ENCODE peak calls at places on chromosomes 16 and 17, in nine cellular contexts. Z is cardiac muscle cell, H is NCI-H1436, O is AG20443, F is SK-N-MC, W is HS-5, L is NCI-H774, C is T1000, I is T follicular helper cell. E is an unnamed sample.

GRCh38 chr16:1283296-1283695 is 26.1 kb upstream of the UBE2I start:
- DNase-seq in Z (no peak), H (no peak), O (no peak), F (no peak), W (no peak), L (no peak), C (no peak), I (no peak), E (no peak)

GRCh38 chr17:72697602-72698146 is 394.8 kb downstream of the SLC39A11 start:
- DNase-seq in Z (no peak), H (no peak), O (no peak), F (no peak), W (no peak), L (no peak), C (no peak), I (no peak), E (no peak)

GRCh38 chr16:1554826-1555445 is 21.5 kb downstream of the TMEM204 start:
- DNase-seq in Z (no peak), H (no peak), O (no peak), F (no peak), W (no peak), L (no peak), C (no peak), I (no peak), E (no peak)

GRCh38 chr17:64480951-64481350 is 15.9 kb downstream of the POLG2 start:
- DNase-seq in Z (no peak), H (no peak), O (no peak), F (no peak), W (no peak), L (no peak), C (no peak), I (no peak), E (no peak)

GRCh38 chr16:19396555-19397011 is 21.1 kb upstream of the TMC5 start:
- DNase-seq in Z (no peak), H (peak), O (no peak), F (no peak), W (no peak), L (peak), C (no peak), I (no peak), E (peak)

GRCh38 chr17:68981288-68981687 is 26.1 kb upstream of the ABCA8 start:
- DNase-seq in Z (peak), H (no peak), O (peak), F (peak), W (peak), L (no peak), C (peak), I (no peak), E (no peak)

GRCh38 chr16:7443108-7443507 is 110.5 kb downstream of the RBFOX1 start:
- DNase-seq in Z (no peak), H (no peak), O (no peak), F (no peak), W (no peak), L (no peak), C (no peak), I (no peak), E (no peak)

GRCh38 chr17:880074-880870 is 98.1 kb downstream of the MRM3 start:
- DNase-seq in Z (peak), H (no peak), O (peak), F (no peak), W (no peak), L (no peak), C (no peak), I (no peak), E (no peak)

GRCh38 chr17:62737513-62737912 is 70.6 kb downstream of the MARCHF10 start:
- DNase-seq in Z (no peak), H (no peak), O (no peak), F (no peak), W (no peak), L (no peak), C (no peak), I (no peak), E (no peak)

GRCh38 chr17:5203178-5203907 is 11.7 kb upstream of the ZNF594 start:
- DNase-seq in Z (no peak), H (no peak), O (peak), F (no peak), W (no peak), L (no peak), C (peak), I (no peak), E (no peak)

GRCh38 chr17:6789146-6789545 is 13.1 kb downstream of the FBXO39 start:
- DNase-seq in Z (no peak), H (no peak), O (no peak), F (no peak), W (no peak), L (no peak), C (no peak), I (no peak), E (no peak)

GRCh38 chr16:64150193-64150592 is 971.7 kb downstream of the CDH11 start:
- DNase-seq in Z (peak), H (no peak), O (no peak), F (no peak), W (no peak), L (no peak), C (no peak), I (no peak), E (no peak)

GRCh38 chr16:47858333-47859067 is 297.3 kb downstream of the ABCC12 start:
- DNase-seq in Z (no peak), H (no peak), O (no peak), F (no peak), W (no peak), L (no peak), C (no peak), I (no peak), E (no peak)

GRCh38 chr16:17362946-17363345 is 107.8 kb downstream of the XYLT1 start:
- DNase-seq in Z (no peak), H (no peak), O (no peak), F (no peak), W (no peak), L (no peak), C (no peak), I (no peak), E (no peak)

GRCh38 chr17:40561294-40561870 is 3.9 kb downstream of the CCR7 start:
- DNase-seq in Z (no peak), H (no peak), O (no peak), F (no peak), W (no peak), L (no peak), C (no peak), I (no peak), E (no peak)

GRCh38 chr17:4710693-4711634 is 532 bp downstream of the ARRB2 start:
- DNase-seq in Z (no peak), H (no peak), O (no peak), F (no peak), W (no peak), L (no peak), C (no peak), I (peak), E (no peak)

GRCh38 chr17:64319531-64319930 is 56.5 kb upstream of the TEX2 start:
- DNase-seq in Z (no peak), H (no peak), O (no peak), F (no peak), W (no peak), L (no peak), C (no peak), I (no peak), E (no peak)

GRCh38 chr17:6456914-6457687 is 12.8 kb downstream of the PIMREG start:
- DNase-seq in Z (peak), H (no peak), O (peak), F (no peak), W (peak), L (no peak), C (peak), I (no peak), E (no peak)

GRCh38 chr16:69798466-69798865 is 36.3 kb downstream of the WWP2 start:
- DNase-seq in Z (peak), H (no peak), O (peak), F (no peak), W (no peak), L (no peak), C (no peak), I (no peak), E (no peak)

GRCh38 chr16:50038756-50039529 is 13.9 kb downstream of the CNEP1R1 start:
- DNase-seq in Z (peak), H (no peak), O (no peak), F (no peak), W (no peak), L (no peak), C (no peak), I (no peak), E (no peak)

GRCh38 chr16:81517630-81518438 is 73.2 kb downstream of the CMIP start:
- DNase-seq in Z (peak), H (no peak), O (peak), F (no peak), W (no peak), L (no peak), C (no peak), I (no peak), E (no peak)

GRCh38 chr17:58376472-58376921 is 24.5 kb upstream of the SUPT4H1 start:
- DNase-seq in Z (no peak), H (no peak), O (no peak), F (no peak), W (no peak), L (no peak), C (no peak), I (no peak), E (no peak)

GRCh38 chr17:72590382-72590781 is 469.6 kb downstream of the SOX9 start:
- DNase-seq in Z (peak), H (no peak), O (peak), F (no peak), W (no peak), L (no peak), C (no peak), I (no peak), E (no peak)

GRCh38 chr17:78977992-78978973 is 1.4 kb downstream of the LGALS3BP start:
- DNase-seq in Z (no peak), H (no peak), O (no peak), F (no peak), W (no peak), L (no peak), C (no peak), I (no peak), E (no peak)

GRCh38 chr17:15909481-15909991 is 35.4 kb upstream of the ADORA2B start:
- DNase-seq in Z (no peak), H (no peak), O (no peak), F (no peak), W (no peak), L (no peak), C (no peak), I (no peak), E (no peak)

GRCh38 chr17:33986088-33986487 is 269.0 kb upstream of the CCL2 start:
- DNase-seq in Z (no peak), H (no peak), O (no peak), F (no peak), W (no peak), L (no peak), C (no peak), I (no peak), E (no peak)

GRCh38 chr17:4950075-4950756 is 703 bp upstream of the ENO3 start:
- DNase-seq in Z (no peak), H (peak), O (no peak), F (no peak), W (no peak), L (peak), C (no peak), I (no peak), E (no peak)

GRCh38 chr16:46833465-46833810 is 2.5 kb upstream of the C16orf87 start:
- DNase-seq in Z (no peak), H (no peak), O (no peak), F (no peak), W (no peak), L (no peak), C (no peak), I (no peak), E (no peak)

GRCh38 chr16:472199-472504 is 46.7 kb downstream of the RAB11FIP3 start:
- DNase-seq in Z (no peak), H (no peak), O (no peak), F (no peak), W (no peak), L (no peak), C (no peak), I (no peak), E (no peak)

GRCh38 chr16:11896776-11897175 is 19.0 kb downstream of the GSPT1 start:
- DNase-seq in Z (peak), H (no peak), O (peak), F (no peak), W (peak), L (no peak), C (no peak), I (no peak), E (no peak)

GRCh38 chr16:57192720-57193486 is 6.8 kb downstream of the RSPRY1 start:
- DNase-seq in Z (peak), H (no peak), O (no peak), F (no peak), W (no peak), L (no peak), C (no peak), I (no peak), E (no peak)

GRCh38 chr17:29148257-29148789 is 31.9 kb downstream of the MYO18A start:
- DNase-seq in Z (no peak), H (no peak), O (peak), F (no peak), W (no peak), L (peak), C (no peak), I (no peak), E (peak)